ENCODE peak calls at places on chromosomes 5 and 9, in nine cellular contexts. One of them, this sample, is unnamed.

GRCh38 chr5:95940758-95941682 is 20.6 kb downstream of the ELL2 start:
- DNase-seq in NCI-H1105 treated with DMSO at 0.1 percent for 48 hours: no peak
- DNase-seq in left colon: no peak
- DNase-seq in activated T-helper 1 cell treated with Interleukin-2 at 50 U/mL for 16 hours: no peak
- DNase-seq in ACHN: no peak
- DNase-seq in T-helper 2 cell: no peak
- DNase-seq in NCI-H1092 treated with DMSO at 0.1 percent for 48 hours: no peak
- DNase-seq in astrocyte of the hippocampus: peak
- DNase-seq in endothelial cell: peak
- DNase-seq in this sample: no peak

GRCh38 chr5:151219138-151219537 is 4.8 kb downstream of the CCDC69 start:
- DNase-seq in left colon: no peak
- DNase-seq in activated T-helper 1 cell treated with Interleukin-2 at 50 U/mL for 16 hours: no peak
- DNase-seq in NCI-H1092 treated with DMSO at 0.1 percent for 48 hours: no peak
- DNase-seq in endothelial cell: no peak
- DNase-seq in ACHN: no peak
- DNase-seq in T-helper 2 cell: no peak
- DNase-seq in NCI-H1105 treated with DMSO at 0.1 percent for 48 hours: no peak
- DNase-seq in astrocyte of the hippocampus: no peak
- DNase-seq in this sample: no peak

GRCh38 chr5:102583663-102584062 is 84.9 kb upstream of the SLCO6A1 start:
- DNase-seq in astrocyte of the hippocampus: peak
- DNase-seq in endothelial cell: no peak
- DNase-seq in NCI-H1105 treated with DMSO at 0.1 percent for 48 hours: peak
- DNase-seq in activated T-helper 1 cell treated with Interleukin-2 at 50 U/mL for 16 hours: no peak
- DNase-seq in left colon: no peak
- DNase-seq in ACHN: peak
- DNase-seq in NCI-H1092 treated with DMSO at 0.1 percent for 48 hours: peak
- DNase-seq in T-helper 2 cell: no peak
- DNase-seq in this sample: no peak

GRCh38 chr5:9557696-9558095 is 11.8 kb upstream of the SEMA5A start:
- DNase-seq in NCI-H1092 treated with DMSO at 0.1 percent for 48 hours: no peak
- DNase-seq in endothelial cell: no peak
- DNase-seq in astrocyte of the hippocampus: no peak
- DNase-seq in left colon: no peak
- DNase-seq in ACHN: no peak
- DNase-seq in activated T-helper 1 cell treated with Interleukin-2 at 50 U/mL for 16 hours: no peak
- DNase-seq in NCI-H1105 treated with DMSO at 0.1 percent for 48 hours: no peak
- DNase-seq in T-helper 2 cell: no peak
- DNase-seq in this sample: no peak

GRCh38 chr5:172616730-172617129 is 24.3 kb upstream of the NEURL1B start:
- DNase-seq in left colon: no peak
- DNase-seq in activated T-helper 1 cell treated with Interleukin-2 at 50 U/mL for 16 hours: no peak
- DNase-seq in NCI-H1092 treated with DMSO at 0.1 percent for 48 hours: no peak
- DNase-seq in ACHN: no peak
- DNase-seq in T-helper 2 cell: no peak
- DNase-seq in endothelial cell: no peak
- DNase-seq in NCI-H1105 treated with DMSO at 0.1 percent for 48 hours: no peak
- DNase-seq in astrocyte of the hippocampus: no peak
- DNase-seq in this sample: no peak

GRCh38 chr5:77316871-77317661 is 106.6 kb downstream of the PDE8B start:
- DNase-seq in left colon: no peak
- DNase-seq in NCI-H1105 treated with DMSO at 0.1 percent for 48 hours: no peak
- DNase-seq in endothelial cell: no peak
- DNase-seq in ACHN: no peak
- DNase-seq in T-helper 2 cell: no peak
- DNase-seq in NCI-H1092 treated with DMSO at 0.1 percent for 48 hours: no peak
- DNase-seq in activated T-helper 1 cell treated with Interleukin-2 at 50 U/mL for 16 hours: no peak
- DNase-seq in astrocyte of the hippocampus: peak
- DNase-seq in this sample: no peak

GRCh38 chr5:83662558-83662957 is 58.1 kb downstream of the HAPLN1 start:
- DNase-seq in left colon: no peak
- DNase-seq in astrocyte of the hippocampus: no peak
- DNase-seq in NCI-H1105 treated with DMSO at 0.1 percent for 48 hours: peak
- DNase-seq in T-helper 2 cell: peak
- DNase-seq in NCI-H1092 treated with DMSO at 0.1 percent for 48 hours: no peak
- DNase-seq in ACHN: no peak
- DNase-seq in endothelial cell: no peak
- DNase-seq in activated T-helper 1 cell treated with Interleukin-2 at 50 U/mL for 16 hours: no peak
- DNase-seq in this sample: no peak

GRCh38 chr5:80186634-80187033 is 69.2 kb downstream of the SERINC5 start:
- DNase-seq in ACHN: no peak
- DNase-seq in endothelial cell: no peak
- DNase-seq in T-helper 2 cell: peak
- DNase-seq in NCI-H1092 treated with DMSO at 0.1 percent for 48 hours: no peak
- DNase-seq in activated T-helper 1 cell treated with Interleukin-2 at 50 U/mL for 16 hours: no peak
- DNase-seq in astrocyte of the hippocampus: no peak
- DNase-seq in left colon: peak
- DNase-seq in NCI-H1105 treated with DMSO at 0.1 percent for 48 hours: no peak
- DNase-seq in this sample: no peak

GRCh38 chr5:150993836-150994412 is 26.5 kb upstream of the GPX3 start:
- DNase-seq in NCI-H1105 treated with DMSO at 0.1 percent for 48 hours: no peak
- DNase-seq in activated T-helper 1 cell treated with Interleukin-2 at 50 U/mL for 16 hours: no peak
- DNase-seq in ACHN: no peak
- DNase-seq in NCI-H1092 treated with DMSO at 0.1 percent for 48 hours: no peak
- DNase-seq in left colon: no peak
- DNase-seq in astrocyte of the hippocampus: no peak
- DNase-seq in T-helper 2 cell: no peak
- DNase-seq in endothelial cell: no peak
- DNase-seq in this sample: no peak

GRCh38 chr9:123044556-123044955 is 11.1 kb downstream of the GPR21 start:
- DNase-seq in endothelial cell: no peak
- DNase-seq in ACHN: no peak
- DNase-seq in NCI-H1105 treated with DMSO at 0.1 percent for 48 hours: no peak
- DNase-seq in T-helper 2 cell: no peak
- DNase-seq in NCI-H1092 treated with DMSO at 0.1 percent for 48 hours: no peak
- DNase-seq in left colon: no peak
- DNase-seq in astrocyte of the hippocampus: no peak
- DNase-seq in activated T-helper 1 cell treated with Interleukin-2 at 50 U/mL for 16 hours: no peak
- DNase-seq in this sample: no peak

GRCh38 chr5:143134900-143135299 is 268.6 kb downstream of the NR3C1 start:
- DNase-seq in NCI-H1092 treated with DMSO at 0.1 percent for 48 hours: no peak
- DNase-seq in T-helper 2 cell: peak
- DNase-seq in endothelial cell: no peak
- DNase-seq in NCI-H1105 treated with DMSO at 0.1 percent for 48 hours: no peak
- DNase-seq in activated T-helper 1 cell treated with Interleukin-2 at 50 U/mL for 16 hours: no peak
- DNase-seq in left colon: no peak
- DNase-seq in ACHN: no peak
- DNase-seq in astrocyte of the hippocampus: no peak
- DNase-seq in this sample: no peak

GRCh38 chr5:139212484-139212883 is 14.3 kb upstream of the SIL1 start:
- DNase-seq in ACHN: no peak
- DNase-seq in NCI-H1105 treated with DMSO at 0.1 percent for 48 hours: no peak
- DNase-seq in activated T-helper 1 cell treated with Interleukin-2 at 50 U/mL for 16 hours: no peak
- DNase-seq in left colon: no peak
- DNase-seq in NCI-H1092 treated with DMSO at 0.1 percent for 48 hours: no peak
- DNase-seq in endothelial cell: no peak
- DNase-seq in astrocyte of the hippocampus: no peak
- DNase-seq in T-helper 2 cell: no peak
- DNase-seq in this sample: no peak